ENCODE peak calls at places on chromosomes 11 and 22, in nine cellular contexts. One of them, this sample, is unnamed.
A peak's percentile ranks its signal among the peaks of the same experiment; 100 is the strongest.

GRCh38 chr22:48089601-48090331 is 1327.3 kb downstream of the TBC1D22A start:
- DNase-seq in endothelial cell: no peak
- DNase-seq in mammary epithelial cell: no peak
- DNase-seq in GM20000: no peak
- DNase-seq in amniotic epithelial cell: no peak
- DNase-seq in NCI-H146: no peak
- DNase-seq in HEK293T: no peak
- DNase-seq in stimulated activated CD8-positive, alpha-beta memory T cell treated with anti-CD3 and anti-CD28 coated beads, Interleukin-12 subunit alpha, Interleukin-12 subunit beta, amount 100 ng/mL, for 4 hours: no peak
- DNase-seq in fibroblast of the aortic adventitia: no peak
- DNase-seq in this sample: no peak

GRCh38 chr11:2186669-2187266 is 15.2 kb upstream of the TH start:
- DNase-seq in endothelial cell: peak; percentile 55
- DNase-seq in mammary epithelial cell: no peak
- DNase-seq in GM20000: no peak
- DNase-seq in amniotic epithelial cell: peak; percentile 15
- DNase-seq in NCI-H146: peak; percentile 82
- DNase-seq in HEK293T: peak; percentile 59
- DNase-seq in stimulated activated CD8-positive, alpha-beta memory T cell treated with anti-CD3 and anti-CD28 coated beads, Interleukin-12 subunit alpha, Interleukin-12 subunit beta, amount 100 ng/mL, for 4 hours: peak; percentile 28
- DNase-seq in fibroblast of the aortic adventitia: no peak
- DNase-seq in this sample: no peak

GRCh38 chr22:12613199-12613598 is 2914.8 kb upstream of the OR11H1 start:
- DNase-seq in endothelial cell: no peak
- DNase-seq in mammary epithelial cell: no peak
- DNase-seq in GM20000: no peak
- DNase-seq in amniotic epithelial cell: no peak
- DNase-seq in NCI-H146: no peak
- DNase-seq in HEK293T: no peak
- DNase-seq in stimulated activated CD8-positive, alpha-beta memory T cell treated with anti-CD3 and anti-CD28 coated beads, Interleukin-12 subunit alpha, Interleukin-12 subunit beta, amount 100 ng/mL, for 4 hours: no peak
- DNase-seq in fibroblast of the aortic adventitia: no peak
- DNase-seq in this sample: peak; percentile 0

GRCh38 chr22:33983558-33983957 is 63.3 kb upstream of the LARGE1 start:
- DNase-seq in endothelial cell: no peak
- DNase-seq in mammary epithelial cell: no peak
- DNase-seq in GM20000: no peak
- DNase-seq in amniotic epithelial cell: no peak
- DNase-seq in NCI-H146: no peak
- DNase-seq in HEK293T: no peak
- DNase-seq in stimulated activated CD8-positive, alpha-beta memory T cell treated with anti-CD3 and anti-CD28 coated beads, Interleukin-12 subunit alpha, Interleukin-12 subunit beta, amount 100 ng/mL, for 4 hours: no peak
- DNase-seq in fibroblast of the aortic adventitia: no peak
- DNase-seq in this sample: no peak

GRCh38 chr22:32564170-32565001 is 89.8 kb downstream of the FBXO7 start:
- DNase-seq in endothelial cell: no peak
- DNase-seq in mammary epithelial cell: no peak
- DNase-seq in GM20000: no peak
- DNase-seq in amniotic epithelial cell: no peak
- DNase-seq in NCI-H146: no peak
- DNase-seq in HEK293T: no peak
- DNase-seq in stimulated activated CD8-positive, alpha-beta memory T cell treated with anti-CD3 and anti-CD28 coated beads, Interleukin-12 subunit alpha, Interleukin-12 subunit beta, amount 100 ng/mL, for 4 hours: no peak
- DNase-seq in fibroblast of the aortic adventitia: peak; percentile 61
- DNase-seq in this sample: no peak

GRCh38 chr11:111542606-111543275 is 2.2 kb downstream of the LAYN start:
- DNase-seq in endothelial cell: no peak
- DNase-seq in mammary epithelial cell: no peak
- DNase-seq in GM20000: no peak
- DNase-seq in amniotic epithelial cell: no peak
- DNase-seq in NCI-H146: no peak
- DNase-seq in HEK293T: no peak
- DNase-seq in stimulated activated CD8-positive, alpha-beta memory T cell treated with anti-CD3 and anti-CD28 coated beads, Interleukin-12 subunit alpha, Interleukin-12 subunit beta, amount 100 ng/mL, for 4 hours: no peak
- DNase-seq in fibroblast of the aortic adventitia: no peak
- DNase-seq in this sample: no peak

GRCh38 chr22:29663230-29663826 is 56.5 kb upstream of the CABP7 start:
- DNase-seq in endothelial cell: no peak
- DNase-seq in mammary epithelial cell: peak; percentile 55
- DNase-seq in GM20000: no peak
- DNase-seq in amniotic epithelial cell: peak; percentile 43
- DNase-seq in NCI-H146: no peak
- DNase-seq in HEK293T: no peak
- DNase-seq in stimulated activated CD8-positive, alpha-beta memory T cell treated with anti-CD3 and anti-CD28 coated beads, Interleukin-12 subunit alpha, Interleukin-12 subunit beta, amount 100 ng/mL, for 4 hours: no peak
- DNase-seq in fibroblast of the aortic adventitia: no peak
- DNase-seq in this sample: no peak

GRCh38 chr11:108697872-108698473 is 33.1 kb downstream of the DDX10 start:
- DNase-seq in endothelial cell: peak; percentile 47
- DNase-seq in mammary epithelial cell: peak; percentile 61
- DNase-seq in GM20000: peak; percentile 73
- DNase-seq in amniotic epithelial cell: peak; percentile 84
- DNase-seq in NCI-H146: peak; percentile 50
- DNase-seq in HEK293T: peak; percentile 65
- DNase-seq in stimulated activated CD8-positive, alpha-beta memory T cell treated with anti-CD3 and anti-CD28 coated beads, Interleukin-12 subunit alpha, Interleukin-12 subunit beta, amount 100 ng/mL, for 4 hours: no peak
- DNase-seq in fibroblast of the aortic adventitia: peak; percentile 88
- DNase-seq in this sample: peak; percentile 73

GRCh38 chr22:28808716-28809355 is 8.5 kb upstream of the XBP1 start:
- DNase-seq in endothelial cell: no peak
- DNase-seq in mammary epithelial cell: no peak
- DNase-seq in GM20000: no peak
- DNase-seq in amniotic epithelial cell: no peak
- DNase-seq in NCI-H146: no peak
- DNase-seq in HEK293T: no peak
- DNase-seq in stimulated activated CD8-positive, alpha-beta memory T cell treated with anti-CD3 and anti-CD28 coated beads, Interleukin-12 subunit alpha, Interleukin-12 subunit beta, amount 100 ng/mL, for 4 hours: no peak
- DNase-seq in fibroblast of the aortic adventitia: no peak
- DNase-seq in this sample: no peak

GRCh38 chr11:65863889-65864757 is 3.9 kb downstream of the MUS81 start:
- DNase-seq in endothelial cell: no peak
- DNase-seq in mammary epithelial cell: no peak
- DNase-seq in GM20000: no peak
- DNase-seq in amniotic epithelial cell: no peak
- DNase-seq in NCI-H146: no peak
- DNase-seq in HEK293T: no peak
- DNase-seq in stimulated activated CD8-positive, alpha-beta memory T cell treated with anti-CD3 and anti-CD28 coated beads, Interleukin-12 subunit alpha, Interleukin-12 subunit beta, amount 100 ng/mL, for 4 hours: no peak
- DNase-seq in fibroblast of the aortic adventitia: no peak
- DNase-seq in this sample: no peak

GRCh38 chr11:2390091-2390870 is 10.3 kb upstream of the TSSC4 start:
- DNase-seq in endothelial cell: no peak
- DNase-seq in mammary epithelial cell: no peak
- DNase-seq in GM20000: no peak
- DNase-seq in amniotic epithelial cell: no peak
- DNase-seq in NCI-H146: no peak
- DNase-seq in HEK293T: no peak
- DNase-seq in stimulated activated CD8-positive, alpha-beta memory T cell treated with anti-CD3 and anti-CD28 coated beads, Interleukin-12 subunit alpha, Interleukin-12 subunit beta, amount 100 ng/mL, for 4 hours: no peak
- DNase-seq in fibroblast of the aortic adventitia: no peak
- DNase-seq in this sample: no peak

GRCh38 chr11:134120143-134120850 is 51.4 kb downstream of the JAM3 start:
- DNase-seq in endothelial cell: no peak
- DNase-seq in mammary epithelial cell: peak; percentile 85
- DNase-seq in GM20000: no peak
- DNase-seq in amniotic epithelial cell: peak; percentile 91
- DNase-seq in NCI-H146: peak; percentile 49
- DNase-seq in HEK293T: no peak
- DNase-seq in stimulated activated CD8-positive, alpha-beta memory T cell treated with anti-CD3 and anti-CD28 coated beads, Interleukin-12 subunit alpha, Interleukin-12 subunit beta, amount 100 ng/mL, for 4 hours: no peak
- DNase-seq in fibroblast of the aortic adventitia: peak; percentile 97
- DNase-seq in this sample: no peak